ENCODE peak calls at places on chromosomes 16 and 17, in seven cellular contexts. One of them, this sample, is unnamed.

GRCh38 chr16:5056347-5056746 is 9.4 kb downstream of the C16orf89 start:
- DNase-seq in prostate gland: no peak
- DNase-seq in uterus: no peak
- DNase-seq in stomach: peak
- DNase-seq in thyroid gland: no peak
- DNase-seq in A549: peak
- DNase-seq in esophagus squamous epithelium: no peak
- DNase-seq in this sample: no peak

GRCh38 chr16:15604460-15605390 is 38.2 kb downstream of the MARF1 start:
- DNase-seq in prostate gland: no peak
- DNase-seq in uterus: no peak
- DNase-seq in stomach: no peak
- DNase-seq in thyroid gland: no peak
- DNase-seq in A549: no peak
- DNase-seq in esophagus squamous epithelium: no peak
- DNase-seq in this sample: no peak

GRCh38 chr17:69042308-69042707 is 18.4 kb downstream of the ABCA9 start:
- DNase-seq in prostate gland: no peak
- DNase-seq in uterus: no peak
- DNase-seq in stomach: no peak
- DNase-seq in thyroid gland: no peak
- DNase-seq in A549: no peak
- DNase-seq in esophagus squamous epithelium: no peak
- DNase-seq in this sample: no peak

GRCh38 chr17:16215965-16216316 is 607 bp upstream of the NCOR1 start:
- DNase-seq in prostate gland: no peak
- DNase-seq in uterus: peak
- DNase-seq in stomach: no peak
- DNase-seq in thyroid gland: no peak
- DNase-seq in A549: no peak
- DNase-seq in esophagus squamous epithelium: no peak
- DNase-seq in this sample: peak

GRCh38 chr17:65743313-65743665 is 181.8 kb upstream of the AXIN2 start:
- DNase-seq in prostate gland: no peak
- DNase-seq in uterus: no peak
- DNase-seq in stomach: no peak
- DNase-seq in thyroid gland: no peak
- DNase-seq in A549: no peak
- DNase-seq in esophagus squamous epithelium: no peak
- DNase-seq in this sample: no peak

GRCh38 chr16:3009568-3010390 is 2.9 kb upstream of the CLDN9 start:
- DNase-seq in prostate gland: peak
- DNase-seq in uterus: no peak
- DNase-seq in stomach: peak
- DNase-seq in thyroid gland: peak
- DNase-seq in A549: no peak
- DNase-seq in esophagus squamous epithelium: no peak
- DNase-seq in this sample: no peak

GRCh38 chr16:726438-727290 is at the start of the genes CCDC78 and HAGHL:
- DNase-seq in prostate gland: peak
- DNase-seq in uterus: no peak
- DNase-seq in stomach: peak
- DNase-seq in thyroid gland: peak
- DNase-seq in A549: no peak
- DNase-seq in esophagus squamous epithelium: no peak
- DNase-seq in this sample: peak

GRCh38 chr16:27437946-27438345 is 36.0 kb downstream of the IL21R start:
- DNase-seq in prostate gland: no peak
- DNase-seq in uterus: no peak
- DNase-seq in stomach: no peak
- DNase-seq in thyroid gland: no peak
- DNase-seq in A549: no peak
- DNase-seq in esophagus squamous epithelium: no peak
- DNase-seq in this sample: no peak

GRCh38 chr17:74287203-74287602 is 13.2 kb downstream of the DNAI2 start:
- DNase-seq in prostate gland: no peak
- DNase-seq in uterus: no peak
- DNase-seq in stomach: no peak
- DNase-seq in thyroid gland: no peak
- DNase-seq in A549: no peak
- DNase-seq in esophagus squamous epithelium: no peak
- DNase-seq in this sample: no peak

GRCh38 chr17:63407741-63408330 is 38.3 kb downstream of the CYB561 start:
- DNase-seq in prostate gland: no peak
- DNase-seq in uterus: no peak
- DNase-seq in stomach: no peak
- DNase-seq in thyroid gland: no peak
- DNase-seq in A549: no peak
- DNase-seq in esophagus squamous epithelium: no peak
- DNase-seq in this sample: no peak

GRCh38 chr17:44065668-44066203 is 735 bp downstream of the LSM12 start:
- DNase-seq in prostate gland: no peak
- DNase-seq in uterus: no peak
- DNase-seq in stomach: no peak
- DNase-seq in thyroid gland: no peak
- DNase-seq in A549: no peak
- DNase-seq in esophagus squamous epithelium: no peak
- DNase-seq in this sample: no peak

GRCh38 chr16:50021509-50021908 is 3.5 kb upstream of the CNEP1R1 start:
- DNase-seq in prostate gland: no peak
- DNase-seq in uterus: no peak
- DNase-seq in stomach: no peak
- DNase-seq in thyroid gland: no peak
- DNase-seq in A549: peak
- DNase-seq in esophagus squamous epithelium: no peak
- DNase-seq in this sample: no peak

DNA sequence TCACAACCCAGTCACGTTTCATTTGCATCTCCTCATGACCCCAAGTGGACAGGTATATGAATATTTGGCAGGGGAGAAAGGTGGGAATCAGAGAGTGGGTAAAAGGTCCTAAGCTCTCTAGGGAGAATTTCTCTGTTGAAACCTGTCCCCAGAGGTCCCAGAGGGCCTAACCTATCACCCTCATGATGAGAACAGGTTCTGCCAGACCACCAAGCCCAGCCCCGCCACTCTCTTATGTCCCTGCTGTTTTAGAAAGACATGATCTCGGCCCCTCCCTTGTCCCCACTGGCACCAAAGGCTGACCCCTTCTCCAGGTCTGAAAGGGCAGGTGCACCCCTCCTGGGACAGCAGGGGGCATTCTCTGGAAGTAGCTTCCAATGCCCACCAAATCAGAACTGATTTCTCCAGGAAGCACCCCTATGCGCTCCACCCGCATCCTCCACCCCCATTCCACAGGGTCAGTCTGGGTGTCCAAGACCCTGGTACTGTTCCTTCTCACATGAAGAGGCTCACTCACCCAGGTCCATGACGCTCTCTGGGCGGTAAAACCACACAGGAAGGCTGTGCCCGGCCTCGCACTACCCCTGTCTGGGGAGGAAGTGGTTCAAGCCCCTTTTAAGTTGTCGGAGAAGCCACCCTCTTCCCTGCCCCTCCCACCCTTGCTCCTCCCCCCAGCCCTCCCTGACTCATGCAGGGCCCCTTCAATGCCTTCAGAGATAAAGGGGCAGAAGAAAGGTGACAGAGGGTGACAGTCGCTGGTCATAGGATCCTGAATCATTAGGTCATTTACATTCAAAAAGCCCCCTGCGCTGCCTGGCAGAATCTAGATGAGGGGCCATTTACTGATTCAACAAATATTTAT is at the start of gene CCR7:
- DNase-seq in prostate gland: no peak
- DNase-seq in uterus: no peak
- DNase-seq in stomach: peak
- DNase-seq in thyroid gland: no peak
- DNase-seq in A549: no peak
- DNase-seq in esophagus squamous epithelium: no peak
- DNase-seq in this sample: peak
- TF ChIP-seq POLR2A in prostate gland: no peak
- TF ChIP-seq POLR2A in uterus: no peak
- TF ChIP-seq POLR2A in stomach: no peak
- TF ChIP-seq POLR2A in thyroid gland: no peak
- TF ChIP-seq POLR2A in A549: no peak
- TF ChIP-seq POLR2A in esophagus squamous epithelium: no peak
- TF ChIP-seq POLR2A in this sample: no peak

GRCh38 chr17:3961564-3962047 is 2.6 kb downstream of the ATP2A3 start:
- DNase-seq in prostate gland: no peak
- DNase-seq in uterus: no peak
- DNase-seq in stomach: no peak
- DNase-seq in thyroid gland: no peak
- DNase-seq in A549: no peak
- DNase-seq in esophagus squamous epithelium: peak
- DNase-seq in this sample: no peak
- H3K27ac ChIP-seq in prostate gland: no peak
- H3K27ac ChIP-seq in uterus: no peak
- H3K27ac ChIP-seq in stomach: peak
- H3K27ac ChIP-seq in thyroid gland: no peak
- H3K27ac ChIP-seq in A549: peak
- H3K27ac ChIP-seq in esophagus squamous epithelium: peak
- H3K27ac ChIP-seq in this sample: peak

GRCh38 chr17:48990882-48991357 is 6.3 kb upstream of the IGF2BP1 start:
- DNase-seq in prostate gland: no peak
- DNase-seq in uterus: no peak
- DNase-seq in stomach: no peak
- DNase-seq in thyroid gland: no peak
- DNase-seq in A549: peak
- DNase-seq in esophagus squamous epithelium: no peak
- DNase-seq in this sample: no peak
- TF ChIP-seq POLR2A in prostate gland: no peak
- TF ChIP-seq POLR2A in uterus: no peak
- TF ChIP-seq POLR2A in stomach: no peak
- TF ChIP-seq POLR2A in thyroid gland: no peak
- TF ChIP-seq POLR2A in A549: no peak
- TF ChIP-seq POLR2A in esophagus squamous epithelium: no peak
- TF ChIP-seq POLR2A in this sample: no peak

DNA sequence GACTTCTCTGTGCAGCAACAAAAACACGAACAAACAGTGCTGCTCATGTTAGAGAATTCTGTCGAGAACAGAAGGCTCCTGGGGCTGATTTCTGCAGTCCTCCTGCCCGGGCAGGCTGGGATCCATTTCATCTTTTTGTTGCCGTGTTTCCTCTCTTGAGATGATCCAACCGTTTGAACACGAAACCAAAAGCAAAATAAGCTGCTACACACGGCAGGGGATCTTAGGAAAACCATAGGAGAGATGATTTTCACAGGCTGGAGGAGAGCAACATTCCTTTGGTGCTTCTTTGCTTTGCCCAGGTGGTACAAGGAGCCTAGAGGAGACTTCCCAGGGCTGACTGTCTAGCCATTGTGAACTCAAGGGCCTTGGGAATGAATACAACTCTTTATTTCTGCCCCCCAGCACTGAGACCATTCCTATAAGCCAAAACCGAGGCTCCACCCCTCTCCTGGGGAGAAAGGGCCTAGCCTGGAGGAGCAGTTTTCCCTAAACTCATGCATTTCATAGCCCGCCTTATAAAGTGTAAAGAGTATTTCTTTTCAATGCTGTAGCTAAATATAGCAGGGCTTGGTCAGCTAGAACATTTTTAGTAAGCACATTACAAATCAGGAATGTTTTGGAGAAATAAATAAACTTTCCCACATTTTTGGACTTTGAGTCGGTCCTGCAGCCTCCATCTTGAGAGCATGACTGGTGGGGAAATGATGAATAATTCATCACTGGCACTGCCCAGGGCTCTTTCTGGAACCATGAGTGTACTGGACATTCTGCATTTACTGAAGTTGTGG is 7.7 kb downstream of the FOXL1 start:
- DNase-seq in prostate gland: no peak
- DNase-seq in uterus: no peak
- DNase-seq in stomach: no peak
- DNase-seq in thyroid gland: no peak
- DNase-seq in A549: no peak
- DNase-seq in esophagus squamous epithelium: no peak
- DNase-seq in this sample: no peak
- H3K27ac ChIP-seq in prostate gland: no peak
- H3K27ac ChIP-seq in uterus: peak
- H3K27ac ChIP-seq in stomach: peak
- H3K27ac ChIP-seq in thyroid gland: no peak
- H3K27ac ChIP-seq in A549: peak
- H3K27ac ChIP-seq in esophagus squamous epithelium: peak
- H3K27ac ChIP-seq in this sample: no peak

GRCh38 chr17:45277992-45278391 is 16.1 kb upstream of the SPATA32 start:
- DNase-seq in prostate gland: peak
- DNase-seq in uterus: peak
- DNase-seq in stomach: peak
- DNase-seq in thyroid gland: peak
- DNase-seq in A549: no peak
- DNase-seq in esophagus squamous epithelium: no peak
- DNase-seq in this sample: no peak
- TF ChIP-seq POLR2A in prostate gland: no peak
- TF ChIP-seq POLR2A in uterus: no peak
- TF ChIP-seq POLR2A in stomach: no peak
- TF ChIP-seq POLR2A in thyroid gland: no peak
- TF ChIP-seq POLR2A in A549: no peak
- TF ChIP-seq POLR2A in esophagus squamous epithelium: no peak
- TF ChIP-seq POLR2A in this sample: no peak

GRCh38 chr17:77393867-77394539 is 253.2 kb downstream of the SEC14L1 start:
- DNase-seq in prostate gland: no peak
- DNase-seq in uterus: no peak
- DNase-seq in stomach: no peak
- DNase-seq in thyroid gland: peak
- DNase-seq in A549: no peak
- DNase-seq in esophagus squamous epithelium: no peak
- DNase-seq in this sample: no peak

GRCh38 chr17:77392376-77393273 is 251.9 kb downstream of the SEC14L1 start:
- DNase-seq in prostate gland: no peak
- DNase-seq in uterus: peak
- DNase-seq in stomach: peak
- DNase-seq in thyroid gland: peak
- DNase-seq in A549: peak
- DNase-seq in esophagus squamous epithelium: no peak
- DNase-seq in this sample: no peak

GRCh38 chr17:77391668-77392375 is 251.1 kb downstream of the SEC14L1 start:
- DNase-seq in prostate gland: no peak
- DNase-seq in uterus: peak
- DNase-seq in stomach: no peak
- DNase-seq in thyroid gland: no peak
- DNase-seq in A549: peak
- DNase-seq in esophagus squamous epithelium: no peak
- DNase-seq in this sample: peak

GRCh38 chr17:77394540-77395295 is 253.9 kb downstream of the SEC14L1 start:
- DNase-seq in prostate gland: peak
- DNase-seq in uterus: no peak
- DNase-seq in stomach: peak
- DNase-seq in thyroid gland: no peak
- DNase-seq in A549: no peak
- DNase-seq in esophagus squamous epithelium: no peak
- DNase-seq in this sample: no peak

GRCh38 chr17:77393274-77393600 is 252.5 kb downstream of the SEC14L1 start:
- DNase-seq in prostate gland: no peak
- DNase-seq in uterus: no peak
- DNase-seq in stomach: no peak
- DNase-seq in thyroid gland: no peak
- DNase-seq in A549: no peak
- DNase-seq in esophagus squamous epithelium: no peak
- DNase-seq in this sample: no peak
- H3K27ac ChIP-seq in prostate gland: peak
- H3K27ac ChIP-seq in uterus: peak
- H3K27ac ChIP-seq in stomach: peak
- H3K27ac ChIP-seq in thyroid gland: peak
- H3K27ac ChIP-seq in A549: peak
- H3K27ac ChIP-seq in esophagus squamous epithelium: peak
- H3K27ac ChIP-seq in this sample: peak